ENCODE peak calls at places on chromosomes 13 and 19, in five cellular contexts. F, N, A, U and L are unnamed samples.

GRCh38 chr19:55255618-55256423 is 3.0 kb downstream of the PPP6R1 start:
- DNase-seq in F (peak), N (no peak), A (peak), U (no peak), L (peak)

GRCh38 chr13:98065468-98065867 is 77.4 kb upstream of the FARP1 start:
- DNase-seq in F (no peak), N (no peak), A (no peak), U (no peak), L (no peak)

GRCh38 chr19:53989600-53990533 is 1.6 kb upstream of the CACNG6 start:
- DNase-seq in F (peak), N (no peak), A (no peak), U (no peak), L (no peak)

GRCh38 chr19:4624733-4625362 is 14.5 kb upstream of the TNFAIP8L1 start:
- DNase-seq in F (peak), N (no peak), A (no peak), U (no peak), L (peak)

GRCh38 chr13:110559429-110559943 is 2.0 kb downstream of the RAB20 start:
- DNase-seq in F (peak), N (no peak), A (no peak), U (no peak), L (no peak)

GRCh38 chr13:112441226-112441625 is 65.1 kb downstream of the SPACA7 start:
- DNase-seq in F (no peak), N (no peak), A (no peak), U (no peak), L (no peak)

GRCh38 chr13:104984296-104984818 is 1551.1 kb downstream of the EFNB2 start:
- DNase-seq in F (peak), N (no peak), A (no peak), U (peak), L (no peak)

GRCh38 chr13:98910501-98910951 is 67.3 kb downstream of the DOCK9 start:
- DNase-seq in F (peak), N (no peak), A (no peak), U (no peak), L (no peak)

GRCh38 chr13:42497798-42498197 is 76.2 kb upstream of the TNFSF11 start:
- DNase-seq in F (peak), N (no peak), A (no peak), U (no peak), L (no peak)

GRCh38 chr13:51557875-51558604 is 26.2 kb upstream of the WDFY2 start:
- DNase-seq in F (peak), N (no peak), A (no peak), U (no peak), L (no peak)

GRCh38 chr19:52946322-52947310 is 16.1 kb downstream of the ZNF816 start:
- DNase-seq in F (peak), N (no peak), A (no peak), U (no peak), L (peak)

GRCh38 chr19:12668937-12669271 is 2.3 kb downstream of the WDR83 start:
- DNase-seq in F (peak), N (no peak), A (no peak), U (no peak), L (peak)

GRCh38 chr19:39067104-39067503 is 17.1 kb upstream of the ACP7 start:
- DNase-seq in F (no peak), N (no peak), A (no peak), U (no peak), L (no peak)

GRCh38 chr13:76991796-76992547 is at the start of gene CLN5:
- DNase-seq in F (peak), N (peak), A (peak), U (peak), L (peak)

GRCh38 chr13:98198683-98199082 is 21.6 kb upstream of the RNF113B start:
- DNase-seq in F (no peak), N (no peak), A (no peak), U (no peak), L (no peak)

GRCh38 chr19:19866599-19867248 is 1.0 kb downstream of the ZNF253 start:
- DNase-seq in F (peak), N (no peak), A (peak), U (no peak), L (peak)